ENCODE peak calls at places on chromosomes 4 and X, in five cellular contexts. Y is spleen, U is upper lobe of right lung, M is fibroblast of villous mesenchyme, W is kidney epithelial cell. T is an unnamed sample.

GRCh38 chr4:126136922-126137781 is 822.4 kb downstream of the FAT4 start:
- DNase-seq in Y (no peak), U (no peak), M (no peak), W (no peak), T (no peak)

GRCh38 chrX:150813922-150814321 is 84.5 kb downstream of the CD99L2 start:
- DNase-seq in Y (no peak), U (no peak), M (no peak), W (no peak), T (no peak)

GRCh38 chr4:186201535-186202230 is 10.3 kb downstream of the CYP4V2 start:
- DNase-seq in Y (peak; percentile 87), U (peak; percentile 69), M (peak; percentile 47), W (no peak), T (peak; percentile 26)

GRCh38 chr4:5710065-5710961 is 688 bp upstream of the EVC start:
- DNase-seq in Y (no peak), U (no peak), M (peak; percentile 18), W (no peak), T (peak; percentile 48)

GRCh38 chr4:187017156-187017555 is 293.5 kb upstream of the FAT1 start:
- DNase-seq in Y (no peak), U (no peak), M (no peak), W (no peak), T (no peak)

GRCh38 chr4:184595430-184595829 is 53.8 kb downstream of the CASP3 start:
- DNase-seq in Y (no peak), U (no peak), M (no peak), W (no peak), T (no peak)

GRCh38 chr4:18621186-18621585 is 599.6 kb upstream of the LCORL start:
- DNase-seq in Y (no peak), U (no peak), M (no peak), W (no peak), T (no peak)

GRCh38 chr4:88528861-88529260 is 5.3 kb upstream of the PYURF start:
- DNase-seq in Y (no peak), U (no peak), M (no peak), W (no peak), T (peak; percentile 42)

GRCh38 chrX:22134681-22135080 is 102.6 kb downstream of the PHEX start:
- DNase-seq in Y (no peak), U (no peak), M (peak; percentile 63), W (peak; percentile 73), T (peak; percentile 80)

GRCh38 chr4:173025131-173025530 is 143.5 kb upstream of the GALNT7 start:
- DNase-seq in Y (no peak), U (no peak), M (peak; percentile 71), W (no peak), T (peak; percentile 85)

GRCh38 chr4:156547439-156547838 is 424.2 kb downstream of the PDGFC start:
- DNase-seq in Y (no peak), U (no peak), M (peak; percentile 86), W (peak; percentile 88), T (peak; percentile 95)

GRCh38 chrX:71143508-71143907 is 1.1 kb upstream of the NLGN3 start:
- DNase-seq in Y (no peak), U (no peak), M (peak; percentile 7), W (no peak), T (peak; percentile 23)

GRCh38 chrX:11953615-11954014 is 184.7 kb upstream of the FRMPD4 start:
- DNase-seq in Y (no peak), U (no peak), M (peak; percentile 80), W (peak; percentile 92), T (peak; percentile 94)

GRCh38 chr4:115113382-115114106 is at the start of gene NDST4:
- DNase-seq in Y (no peak), U (no peak), M (peak; percentile 20), W (peak; percentile 45), T (peak; percentile 57)

GRCh38 chr4:180434131-180434895 is 1808.9 kb upstream of the TENM3 start:
- DNase-seq in Y (no peak), U (no peak), M (no peak), W (peak; percentile 39), T (no peak)

GRCh38 chr4:68948044-68948743 is 3.4 kb downstream of the UGT2A3 start:
- DNase-seq in Y (no peak), U (no peak), M (no peak), W (no peak), T (no peak)

GRCh38 chr4:115763051-115763450 is 649.6 kb upstream of the NDST4 start:
- DNase-seq in Y (no peak), U (no peak), M (no peak), W (no peak), T (no peak)

GRCh38 chrX:63050225-63050624 is 300.9 kb downstream of the SPIN4 start:
- DNase-seq in Y (no peak), U (no peak), M (no peak), W (no peak), T (no peak)

GRCh38 chr4:78347527-78347926 is 204.0 kb upstream of the ANXA3 start:
- DNase-seq in Y (no peak), U (no peak), M (no peak), W (no peak), T (no peak)

GRCh38 chr4:67087897-67088296 is 457.4 kb downstream of the CENPC start:
- DNase-seq in Y (no peak), U (no peak), M (no peak), W (no peak), T (no peak)

GRCh38 chrX:50470103-50471031 is at the start of gene DGKK:
- DNase-seq in Y (peak; percentile 64), U (peak; percentile 35), M (no peak), W (no peak), T (no peak)

GRCh38 chr4:38150021-38150671 is 189.9 kb downstream of the PTTG2 start:
- DNase-seq in Y (no peak), U (no peak), M (peak; percentile 58), W (no peak), T (peak; percentile 95)
- H3K4me3 ChIP-seq in Y (no peak overlapping the region), U (no peak overlapping the region), M (no peak overlapping the region), W (no peak overlapping the region), T (no peak overlapping the region)

GRCh38 chr4:181684310-181684709 is 558.9 kb upstream of the TENM3 start:
- DNase-seq in Y (no peak), U (no peak), M (peak; percentile 67), W (no peak), T (peak; percentile 76)

GRCh38 chr4:181685461-181685860 is 557.7 kb upstream of the TENM3 start:
- DNase-seq in Y (no peak), U (no peak), M (no peak), W (no peak), T (peak; percentile 80)

GRCh38 chr4:181688416-181688815 is 554.8 kb upstream of the TENM3 start:
- DNase-seq in Y (no peak), U (no peak), M (no peak), W (peak; percentile 9), T (no peak)

GRCh38 chr4:181687116-181687515 is 556.1 kb upstream of the TENM3 start:
- DNase-seq in Y (no peak), U (no peak), M (no peak), W (no peak), T (peak; percentile 73)

GRCh38 chr4:181685911-181686310 is 557.3 kb upstream of the TENM3 start:
- DNase-seq in Y (no peak), U (no peak), M (peak; percentile 50), W (peak; percentile 28), T (peak; percentile 89)
- H3K4me3 ChIP-seq in Y (no peak overlapping the region), U (no peak overlapping the region), M (no peak overlapping the region), W (no peak overlapping the region), T (no peak overlapping the region)

DNA sequence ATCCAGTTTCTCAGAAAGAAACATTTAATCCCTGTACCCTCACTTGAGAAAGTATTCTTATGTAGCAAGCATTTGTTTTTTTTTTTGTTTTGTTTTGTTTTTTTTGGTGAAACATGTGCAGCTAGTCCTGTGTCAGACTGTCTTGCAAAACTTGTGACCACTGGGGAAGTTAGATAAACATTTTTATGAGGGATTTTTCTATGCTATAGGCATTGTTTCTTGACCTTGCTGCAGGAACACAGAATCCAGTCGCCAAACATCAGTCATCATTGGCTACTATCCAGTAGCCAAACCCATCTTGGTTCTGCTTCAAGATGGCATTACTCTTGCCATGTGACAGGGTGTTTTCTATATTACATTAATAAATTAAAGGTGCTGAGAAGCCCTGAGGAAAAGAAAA is 7.7 kb upstream of the MAPK10 start:
- DNase-seq in Y (no peak), U (no peak), M (peak; percentile 82), W (no peak), T (peak; percentile 74)
- H3K4me3 ChIP-seq in Y (no peak overlapping the region), U (no peak overlapping the region), M (no peak overlapping the region), W (no peak overlapping the region), T (no peak overlapping the region)

GRCh38 chr4:73614468-73614867 is 5.8 kb downstream of the RASSF6 start:
- DNase-seq in Y (no peak), U (no peak), M (no peak), W (no peak), T (no peak)

GRCh38 chr4:73615613-73616012 is 4.6 kb downstream of the RASSF6 start:
- DNase-seq in Y (no peak), U (no peak), M (no peak), W (no peak), T (no peak)

GRCh38 chr4:73620115-73620792 is at the start of gene RASSF6:
- DNase-seq in Y (peak; percentile 81), U (peak; percentile 93), M (no peak), W (no peak), T (no peak)

GRCh38 chr4:73619351-73619750 is 885 bp downstream of the RASSF6 start:
- DNase-seq in Y (no peak), U (no peak), M (no peak), W (no peak), T (no peak)

GRCh38 chr4:73617256-73617655 is 3.0 kb downstream of the RASSF6 start:
- DNase-seq in Y (no peak), U (no peak), M (no peak), W (no peak), T (no peak)
- H3K4me3 ChIP-seq in Y (no peak overlapping the region), U (no peak overlapping the region), M (no peak overlapping the region), W (no peak overlapping the region), T (no peak overlapping the region)

GRCh38 chr4:159401791-159402380 is 299.0 kb downstream of the RAPGEF2 start:
- DNase-seq in Y (no peak), U (no peak), M (peak; percentile 95), W (peak; percentile 85), T (peak; percentile 66)

GRCh38 chr4:159395693-159396092 is 292.8 kb downstream of the RAPGEF2 start:
- DNase-seq in Y (no peak), U (no peak), M (no peak), W (no peak), T (no peak)

GRCh38 chr4:159398236-159398638 is 295.4 kb downstream of the RAPGEF2 start:
- DNase-seq in Y (no peak), U (no peak), M (peak; percentile 44), W (no peak), T (peak; percentile 63)

GRCh38 chr4:159396151-159396550 is 293.3 kb downstream of the RAPGEF2 start:
- DNase-seq in Y (no peak), U (no peak), M (no peak), W (no peak), T (no peak)

GRCh38 chr4:159400782-159401712 is 298.2 kb downstream of the RAPGEF2 start:
- DNase-seq in Y (no peak), U (no peak), M (peak; percentile 84), W (no peak), T (no peak)
- H3K4me3 ChIP-seq in Y (no peak overlapping the region), U (no peak overlapping the region), M (peak overlapping the region; percentile 12), W (no peak overlapping the region), T (no peak overlapping the region)

GRCh38 chr4:38078590-38079381 is 118.6 kb downstream of the PTTG2 start:
- DNase-seq in Y (no peak), U (no peak), M (peak; percentile 97), W (no peak), T (peak; percentile 95)
- H3K4me3 ChIP-seq in Y (no peak overlapping the region), U (no peak overlapping the region), M (no peak overlapping the region), W (no peak overlapping the region), T (no peak overlapping the region)

T was measured in fibroblast of lung.